ENCODE peak calls at places on chromosomes 2 and 18, in six cellular contexts. T, H, K, I, M and U are unnamed samples.

GRCh38 chr2:237456200-237456731 is 30.8 kb upstream of the MLPH start:
- DNase-seq in T (peak), H (no peak), K (no peak), I (no peak), M (peak), U (no peak)

GRCh38 chr2:46177461-46178089 is 119.6 kb upstream of the EPAS1 start:
- DNase-seq in T (no peak), H (no peak), K (no peak), I (no peak), M (no peak), U (no peak)

GRCh38 chr2:125516496-125517109 is 1139.4 kb upstream of the GYPC start:
- DNase-seq in T (peak), H (no peak), K (peak), I (no peak), M (peak), U (no peak)

GRCh38 chr2:195879153-195879552 is 189.5 kb downstream of the DNAH7 start:
- DNase-seq in T (no peak), H (no peak), K (no peak), I (no peak), M (peak), U (no peak)

GRCh38 chr2:204706939-204707338 is 161.7 kb downstream of the PARD3B start:
- DNase-seq in T (no peak), H (no peak), K (no peak), I (no peak), M (no peak), U (peak)

GRCh38 chr2:236786786-236787185 is 217.2 kb downstream of the ACKR3 start:
- DNase-seq in T (no peak), H (no peak), K (no peak), I (no peak), M (no peak), U (no peak)

GRCh38 chr2:28129955-28130695 is 239.6 kb downstream of the BABAM2 start:
- DNase-seq in T (no peak), H (no peak), K (no peak), I (no peak), M (peak), U (no peak)

GRCh38 chr2:8640498-8640897 is 41.4 kb upstream of the ID2 start:
- DNase-seq in T (no peak), H (no peak), K (no peak), I (no peak), M (no peak), U (no peak)

GRCh38 chr2:241901500-241902351 is 32.2 kb downstream of the RTP5 start:
- DNase-seq in T (no peak), H (no peak), K (peak), I (no peak), M (no peak), U (no peak)

GRCh38 chr2:208466133-208466919 is 59.7 kb downstream of the PTH2R start:
- DNase-seq in T (peak), H (no peak), K (peak), I (no peak), M (peak), U (no peak)

GRCh38 chr2:216833076-216833475 is 26.8 kb downstream of the TNP1 start:
- DNase-seq in T (no peak), H (no peak), K (no peak), I (no peak), M (no peak), U (no peak)

GRCh38 chr2:19124135-19124534 is 234.3 kb downstream of the OSR1 start:
- DNase-seq in T (no peak), H (no peak), K (no peak), I (peak), M (peak), U (no peak)

GRCh38 chr2:54708584-54709340 is 14.7 kb upstream of the EML6 start:
- DNase-seq in T (no peak), H (no peak), K (no peak), I (no peak), M (no peak), U (no peak)

GRCh38 chr2:129884221-129884786 is 95.2 kb upstream of the RAB6C start:
- DNase-seq in T (no peak), H (no peak), K (no peak), I (no peak), M (no peak), U (no peak)

GRCh38 chr2:150259746-150260145 is 227.7 kb downstream of the RND3 start:
- DNase-seq in T (no peak), H (no peak), K (no peak), I (no peak), M (no peak), U (no peak)

GRCh38 chr2:220226541-220226940 is 599.1 kb downstream of the SLC4A3 start:
- DNase-seq in T (no peak), H (no peak), K (no peak), I (no peak), M (no peak), U (no peak)

GRCh38 chr2:216539791-216540241 is 41.2 kb downstream of the RPL37A start:
- DNase-seq in T (peak), H (no peak), K (no peak), I (no peak), M (peak), U (no peak)

GRCh38 chr2:214019229-214019972 is 391.5 kb upstream of the VWC2L start:
- DNase-seq in T (no peak), H (no peak), K (no peak), I (peak), M (peak), U (no peak)

GRCh38 chr2:151616760-151617339 is 117.4 kb downstream of the NEB start:
- DNase-seq in T (no peak), H (no peak), K (no peak), I (no peak), M (no peak), U (no peak)

GRCh38 chr2:213187386-213187785 is 36.0 kb upstream of the IKZF2 start:
- DNase-seq in T (no peak), H (no peak), K (no peak), I (no peak), M (no peak), U (no peak)

GRCh38 chr2:30711646-30712085 is 95.6 kb downstream of the CAPN13 start:
- DNase-seq in T (peak), H (no peak), K (peak), I (peak), M (peak), U (peak)

GRCh38 chr2:33421820-33422219 is 54.6 kb upstream of the RASGRP3 start:
- DNase-seq in T (no peak), H (no peak), K (no peak), I (no peak), M (no peak), U (no peak)

GRCh38 chr18:21894619-21895367 is 154.2 kb downstream of the MIB1 start:
- DNase-seq in T (no peak), H (no peak), K (no peak), I (no peak), M (no peak), U (no peak)